ENCODE peak calls at places on chromosomes 16 and 17, in eight cellular contexts. U is gastrocnemius medialis, Y is IMR-90, A is sigmoid colon, B is uterus, V is stomach, O is tibial nerve, J is testis. X is an unnamed sample. For H3K4me1, the result is how much of the 10 kb centered on the place peaks cover.

GRCh38 chr16:87274808-87275207 is 42.4 kb downstream of the C16orf95 start:
- DNase-seq in U (no peak), Y (peak), A (peak), B (no peak), V (no peak), O (no peak), J (no peak), X (no peak)

GRCh38 chr17:28871056-28871579 is 16.3 kb downstream of the ERAL1 start:
- DNase-seq in U (no peak), Y (no peak), A (no peak), B (no peak), V (no peak), O (no peak), J (no peak), X (no peak)

GRCh38 chr17:2782030-2782429 is 14.2 kb upstream of the RAP1GAP2 start:
- DNase-seq in U (no peak), Y (peak), A (no peak), B (no peak), V (no peak), O (no peak), J (no peak), X (no peak)

GRCh38 chr17:56319531-56319930 is 166.3 kb downstream of the ANKFN1 start:
- DNase-seq in U (no peak), Y (peak), A (no peak), B (no peak), V (no peak), O (no peak), J (no peak), X (no peak)

GRCh38 chr17:19733953-19734526 is 14.1 kb downstream of the ALDH3A1 start:
- DNase-seq in U (no peak), Y (no peak), A (no peak), B (no peak), V (no peak), O (no peak), J (no peak), X (no peak)

GRCh38 chr17:81486174-81486810 is 26.3 kb downstream of the ACTG1 start:
- DNase-seq in U (no peak), Y (no peak), A (no peak), B (no peak), V (no peak), O (no peak), J (no peak), X (no peak)

GRCh38 chr17:63405741-63406261 is 40.3 kb downstream of the CYB561 start:
- DNase-seq in U (no peak), Y (peak), A (no peak), B (no peak), V (no peak), O (peak), J (no peak), X (no peak)

GRCh38 chr16:2236362-2237075 is at the start of gene DNASE1L2:
- DNase-seq in U (no peak), Y (no peak), A (peak), B (no peak), V (peak), O (no peak), J (no peak), X (no peak)

GRCh38 chr16:9159839-9160550 is 68.6 kb downstream of the HAPSTR1 start:
- DNase-seq in U (no peak), Y (peak), A (no peak), B (peak), V (peak), O (peak), J (peak), X (no peak)

GRCh38 chr17:27810902-27811557 is 10.7 kb upstream of the NOS2 start:
- DNase-seq in U (no peak), Y (peak), A (no peak), B (no peak), V (no peak), O (no peak), J (no peak), X (no peak)

GRCh38 chr17:49371178-49371834 is 9.3 kb upstream of the ZNF652 start:
- DNase-seq in U (no peak), Y (no peak), A (peak), B (no peak), V (no peak), O (no peak), J (peak), X (no peak)

GRCh38 chr17:20184977-20185619 is 175.9 kb downstream of the SPECC1 start:
- DNase-seq in U (no peak), Y (no peak), A (no peak), B (no peak), V (no peak), O (no peak), J (no peak), X (no peak)

GRCh38 chr17:65634533-65634932 is 73.1 kb upstream of the AXIN2 start:
- DNase-seq in U (no peak), Y (no peak), A (no peak), B (no peak), V (peak), O (no peak), J (no peak), X (no peak)

GRCh38 chr17:17408236-17408794 is 68.5 kb upstream of the MED9 start:
- DNase-seq in U (no peak), Y (peak), A (no peak), B (no peak), V (no peak), O (no peak), J (no peak), X (no peak)

GRCh38 chr17:75891022-75891604 is 5.6 kb downstream of the TRIM65 start:
- DNase-seq in U (no peak), Y (no peak), A (peak), B (no peak), V (no peak), O (no peak), J (no peak), X (no peak)

GRCh38 chr17:81256616-81257015 is 17.5 kb downstream of the NDUFAF8 start:
- DNase-seq in U (no peak), Y (peak), A (no peak), B (no peak), V (no peak), O (no peak), J (no peak), X (no peak)

GRCh38 chr16:23367564-23367963 is 65.5 kb downstream of the SCNN1B start:
- DNase-seq in U (no peak), Y (no peak), A (no peak), B (no peak), V (no peak), O (no peak), J (no peak), X (no peak)

GRCh38 chr16:88351521-88352101 is 31.1 kb upstream of the ZNF469 start:
- DNase-seq in U (no peak), Y (no peak), A (peak), B (no peak), V (no peak), O (no peak), J (no peak), X (peak)

GRCh38 chr16:89986600-89986999 is 32.7 kb downstream of the DBNDD1 start:
- DNase-seq in U (no peak), Y (no peak), A (no peak), B (no peak), V (no peak), O (no peak), J (no peak), X (no peak)

GRCh38 chr16:15913046-15913698 is 24.8 kb upstream of the CEP20 start:
- DNase-seq in U (no peak), Y (no peak), A (no peak), B (no peak), V (no peak), O (no peak), J (no peak), X (no peak)

GRCh38 chr17:81735181-81736102 is 23.4 kb downstream of the SLC25A10 start:
- DNase-seq in U (no peak), Y (peak), A (peak), B (no peak), V (peak), O (no peak), J (no peak), X (no peak)

GRCh38 chr16:67652578-67653130 is 7.4 kb downstream of the ACD start:
- DNase-seq in U (no peak), Y (no peak), A (no peak), B (peak), V (no peak), O (no peak), J (no peak), X (no peak)

GRCh38 chr17:77790143-77790829 is 168.2 kb upstream of the TNRC6C start:
- DNase-seq in U (no peak), Y (no peak), A (no peak), B (no peak), V (no peak), O (no peak), J (no peak), X (no peak)

GRCh38 chr16:5867250-5867649 is 769.7 kb upstream of the EEF2KMT start:
- DNase-seq in U (no peak), Y (no peak), A (no peak), B (no peak), V (no peak), O (no peak), J (no peak), X (no peak)

GRCh38 chr17:43949777-43950176 is 4.0 kb downstream of the PYY start:
- DNase-seq in U (no peak), Y (no peak), A (no peak), B (no peak), V (no peak), O (no peak), J (no peak), X (no peak)

DNA sequence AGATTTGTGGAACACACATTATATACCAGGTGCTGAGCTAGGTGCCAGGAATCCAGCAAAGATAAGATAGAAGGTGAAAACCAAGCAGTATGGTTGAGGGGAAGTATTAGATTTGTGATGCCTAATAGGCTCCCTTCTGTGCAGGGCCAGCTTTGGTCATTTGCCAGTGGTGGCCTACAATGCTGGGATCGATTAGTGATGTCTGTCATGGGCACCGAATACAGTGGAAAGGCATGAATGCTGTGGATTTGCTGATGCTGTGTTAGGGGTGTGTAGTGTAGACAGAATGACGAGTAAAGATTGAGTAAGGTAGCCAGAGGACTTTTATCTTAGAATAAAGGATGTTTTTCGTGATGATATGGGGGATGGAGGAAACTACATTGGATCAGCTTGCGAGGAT is 48.9 kb downstream of the SNX29 start:
- DNase-seq in U (no peak), Y (no peak), A (no peak), B (no peak), V (peak), O (no peak), J (no peak), X (no peak)
- H3K4me1 ChIP-seq in U (under half), Y (under half), A (under half), B (under half), V (under half), O (under half), J (under half), X (under half)

DNA sequence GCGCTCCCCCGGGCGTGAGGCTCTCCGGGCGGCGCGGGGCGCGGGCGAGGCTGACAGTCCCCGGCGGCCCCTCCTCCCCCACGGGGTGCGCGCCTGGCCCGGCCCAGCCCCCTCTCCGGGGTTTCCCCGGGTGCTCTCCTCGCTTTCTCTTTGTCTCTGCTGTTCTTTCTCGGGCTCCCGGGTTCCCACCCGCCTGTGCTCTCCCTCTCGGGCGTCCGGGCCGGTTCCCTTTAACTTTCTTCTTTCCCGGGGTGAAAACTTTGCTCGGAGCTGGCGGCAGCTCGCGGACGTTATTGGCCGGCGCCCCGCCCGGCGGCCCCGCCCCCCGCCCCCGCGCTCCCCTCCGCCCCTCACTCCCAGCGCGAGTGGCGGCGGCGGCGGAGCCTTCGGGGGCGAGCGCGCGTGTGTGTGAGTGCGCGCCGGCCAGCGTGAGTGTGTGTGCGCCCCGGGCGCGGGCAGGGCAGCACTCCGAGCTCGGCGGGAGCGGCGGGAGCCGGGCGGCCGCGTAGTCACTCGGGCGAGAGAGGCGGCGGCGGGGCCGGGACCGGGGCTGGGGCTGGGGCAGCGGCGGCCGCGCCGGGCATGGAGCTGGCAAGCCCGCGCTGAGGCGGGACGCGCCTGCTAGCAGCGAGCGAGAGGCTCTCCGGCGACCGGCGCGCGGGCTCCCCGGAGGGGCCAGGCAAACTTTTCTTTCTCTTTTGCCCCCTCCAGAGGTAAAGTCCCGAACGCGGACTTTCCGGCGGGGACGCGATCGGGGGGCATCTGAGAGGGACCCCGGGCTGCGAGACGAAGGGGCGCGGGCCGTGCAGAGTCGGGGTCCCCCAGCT is at the start of gene NTN1:
- DNase-seq in U (no peak), Y (peak), A (peak), B (peak), V (peak), O (peak), J (peak), X (peak)
- TF ChIP-seq POLR2A in U (no peak), Y (no peak), A (no peak), B (no peak), V (no peak), O (no peak), J (no peak), X (no peak)

GRCh38 chr17:39924691-39925055 is 2.7 kb downstream of the ORMDL3 start:
- DNase-seq in U (no peak), Y (no peak), A (no peak), B (no peak), V (no peak), O (no peak), J (no peak), X (no peak)

GRCh38 chr17:39922006-39922405 is 3.6 kb upstream of the GSDMB start:
- DNase-seq in U (no peak), Y (no peak), A (no peak), B (no peak), V (no peak), O (no peak), J (no peak), X (no peak)

GRCh38 chr17:39925282-39926134 is 1.9 kb downstream of the ORMDL3 start:
- DNase-seq in U (no peak), Y (no peak), A (no peak), B (no peak), V (no peak), O (no peak), J (no peak), X (no peak)

GRCh38 chr17:39923230-39923629 is 4.2 kb downstream of the ORMDL3 start:
- DNase-seq in U (no peak), Y (no peak), A (no peak), B (no peak), V (no peak), O (no peak), J (no peak), X (no peak)

GRCh38 chr17:39923836-39924690 is 3.3 kb downstream of the ORMDL3 start:
- DNase-seq in U (no peak), Y (peak), A (no peak), B (no peak), V (no peak), O (no peak), J (no peak), X (no peak)
- H3K4me1 ChIP-seq in U (under half), Y (under half), A (under half), B (under half), V (half or more), O (under half), J (under half), X (under half)

DNA sequence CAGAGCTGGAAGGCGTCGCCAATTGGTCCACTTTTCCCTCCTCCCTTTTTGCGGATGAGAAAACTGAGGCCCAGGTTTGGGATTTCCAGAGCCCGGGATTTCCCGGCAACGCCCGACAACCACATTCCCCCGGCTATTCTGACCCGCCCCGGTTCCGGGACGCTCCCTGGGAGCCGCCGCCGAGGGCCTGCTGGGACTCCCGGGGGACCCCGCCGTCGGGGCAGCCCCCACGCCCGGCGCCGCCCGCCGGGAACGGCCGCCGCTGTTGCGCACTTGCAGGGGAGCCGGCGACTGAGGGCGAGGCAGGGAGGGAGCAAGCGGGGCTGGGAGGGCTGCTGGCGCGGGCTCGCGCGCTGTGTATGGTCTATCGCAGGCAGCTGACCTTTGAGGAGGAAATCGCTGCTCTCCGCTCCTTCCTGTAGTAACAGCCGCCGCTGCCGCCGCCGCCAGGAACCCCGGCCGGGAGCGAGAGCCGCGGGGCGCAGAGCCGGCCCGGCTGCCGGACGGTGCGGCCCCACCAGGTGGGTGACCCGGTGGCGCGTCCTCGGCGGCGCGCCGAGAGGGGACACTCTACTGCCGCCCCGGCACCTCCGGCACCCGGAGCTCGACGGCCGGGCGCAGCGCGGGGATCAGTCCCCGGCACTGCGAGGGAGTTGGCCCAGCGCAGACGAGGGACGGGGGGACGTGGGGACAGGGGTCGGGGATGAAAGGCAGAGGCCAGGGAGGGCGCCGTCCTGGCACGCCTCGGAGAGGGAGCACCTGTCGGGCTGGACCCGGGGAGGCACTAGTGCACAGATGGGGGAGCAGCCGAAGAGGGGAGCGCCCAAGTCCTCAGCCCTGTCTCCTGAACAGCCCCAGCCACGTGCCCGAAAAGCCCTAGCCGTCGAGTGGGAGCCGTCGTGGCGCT is at the start of gene STAT5A:
- DNase-seq in U (peak), Y (peak), A (peak), B (peak), V (peak), O (peak), J (peak), X (peak)
- TF ChIP-seq POLR2A in U (peak), Y (no peak), A (peak), B (peak), V (no peak), O (peak), J (peak), X (peak)

DNA sequence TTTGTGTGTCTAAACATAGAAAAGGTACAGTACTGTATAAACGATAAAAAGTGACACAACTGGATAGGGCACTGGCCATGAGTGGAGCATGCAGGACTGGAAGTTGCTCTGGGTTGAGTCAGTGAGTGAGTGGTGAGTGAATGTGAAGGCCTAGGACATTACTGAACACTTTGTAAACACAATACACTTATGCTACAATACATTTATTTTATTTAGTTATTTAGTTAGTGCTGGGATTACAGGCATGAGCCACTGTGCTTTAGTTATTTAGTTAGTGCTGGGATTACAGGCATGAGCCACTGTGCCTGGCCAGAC is 4.6 kb downstream of the CFAP20 start:
- DNase-seq in U (no peak), Y (peak), A (no peak), B (no peak), V (no peak), O (no peak), J (no peak), X (no peak)
- H3K4me1 ChIP-seq in U (under half), Y (under half), A (under half), B (under half), V (half or more), O (under half), J (half or more), X (under half)

GRCh38 chr16:82037251-82037650 is 2.2 kb downstream of the HSD17B2 start:
- DNase-seq in U (no peak), Y (no peak), A (no peak), B (no peak), V (no peak), O (no peak), J (no peak), X (no peak)

GRCh38 chr16:82037666-82038065 is 2.6 kb downstream of the HSD17B2 start:
- DNase-seq in U (no peak), Y (peak), A (no peak), B (no peak), V (no peak), O (no peak), J (no peak), X (no peak)

GRCh38 chr16:82033006-82033405 is 2.0 kb upstream of the HSD17B2 start:
- DNase-seq in U (no peak), Y (no peak), A (no peak), B (no peak), V (peak), O (no peak), J (no peak), X (no peak)

GRCh38 chr16:82033683-82034300 is 1.3 kb upstream of the HSD17B2 start:
- DNase-seq in U (no peak), Y (no peak), A (no peak), B (no peak), V (peak), O (no peak), J (no peak), X (no peak)

GRCh38 chr16:82034981-82035612 is at the start of gene HSD17B2:
- DNase-seq in U (no peak), Y (peak), A (no peak), B (no peak), V (peak), O (no peak), J (no peak), X (no peak)
- TF ChIP-seq POLR2A in U (no peak), Y (no peak), A (no peak), B (no peak), V (no peak), O (no peak), J (no peak), X (no peak)

GRCh38 chr16:84654238-84654637 is 5.9 kb downstream of the KLHL36 start:
- DNase-seq in U (no peak), Y (no peak), A (no peak), B (no peak), V (no peak), O (no peak), J (no peak), X (no peak)
- H3K4me1 ChIP-seq in U (under half), Y (under half), A (under half), B (under half), V (under half), O (under half), J (under half), X (under half)

X was measured in ovary.